ENCODE peak calls at places on chromosomes 11 and 22, in six cellular contexts. R, K, I, F, N and E are unnamed samples.

GRCh38 chr11:127815316-127815715 is 772.0 kb downstream of the ETS1 start:
- DNase-seq in N (no peak), F (no peak), I (no peak), R (no peak), K (no peak), E (no peak)

GRCh38 chr11:11356842-11357241 is 3.8 kb upstream of the CSNK2A3 start:
- DNase-seq in F (no peak), I (no peak), N (no peak), R (no peak), K (no peak), E (no peak)

GRCh38 chr11:66011239-66011784 is 496 bp upstream of the CST6 start:
- DNase-seq in I (no peak), R (peak; percentile 68), K (no peak), F (no peak), N (no peak), E (no peak)

GRCh38 chr22:27776410-27776958 is 25.1 kb downstream of the MN1 start:
- DNase-seq in I (no peak), F (no peak), K (no peak), R (no peak), N (no peak), E (no peak)

GRCh38 chr11:113579292-113579940 is 104.2 kb upstream of the DRD2 start:
- DNase-seq in R (no peak), F (no peak), I (no peak), K (no peak), N (no peak), E (no peak)

GRCh38 chr11:34478845-34479663 is 34.5 kb downstream of the ELF5 start:
- DNase-seq in K (no peak), N (no peak), F (no peak), R (no peak), I (no peak), E (no peak)

GRCh38 chr11:123681007-123681406 is 26.6 kb upstream of the SCN3B start:
- DNase-seq in K (no peak), I (no peak), F (no peak), N (no peak), R (peak; percentile 74), E (no peak)

GRCh38 chr11:35122308-35122707 is 16.7 kb upstream of the CD44 start:
- DNase-seq in I (no peak), K (no peak), F (no peak), N (no peak), R (no peak), E (no peak)

GRCh38 chr11:35623708-35624168 is 5.5 kb downstream of the FJX1 start:
- DNase-seq in F (no peak), K (no peak), N (no peak), R (no peak), I (no peak), E (no peak)

GRCh38 chr11:118415739-118416068 is 14.3 kb downstream of the ATP5MG start:
- DNase-seq in R (peak; percentile 43), I (no peak), K (no peak), F (no peak), N (no peak), E (no peak)

GRCh38 chr11:7672960-7673723 is at the start of gene CYB5R2:
- DNase-seq in K (no peak), R (peak; percentile 42), I (peak; percentile 16), N (no peak), F (no peak), E (no peak)

GRCh38 chr11:35077709-35078695 is 61.0 kb upstream of the CD44 start:
- DNase-seq in R (peak; percentile 46), K (no peak), N (no peak), F (peak; percentile 32), I (no peak), E (no peak)

GRCh38 chr11:12279672-12280108 is 97.7 kb upstream of the PARVA start:
- DNase-seq in F (no peak), K (no peak), R (no peak), N (no peak), I (no peak), E (no peak)

GRCh38 chr11:85540181-85540580 is 87.0 kb downstream of the DLG2 start:
- DNase-seq in K (no peak), I (no peak), N (no peak), R (no peak), F (no peak), E (no peak)

GRCh38 chr11:10856689-10857603 is 907 bp downstream of the ZBED5 start:
- DNase-seq in I (peak; percentile 11), N (peak; percentile 40), F (no peak), R (peak; percentile 42), K (peak; percentile 34), E (no peak)

GRCh38 chr11:34633990-34634725 is 13.3 kb downstream of the EHF start:
- DNase-seq in N (peak; percentile 18), F (no peak), R (peak; percentile 61), K (no peak), I (no peak), E (no peak)

GRCh38 chr11:69791266-69791665 is 16.1 kb upstream of the FGF4 start:
- DNase-seq in K (no peak), R (no peak), F (no peak), I (peak; percentile 3), N (no peak), E (no peak)

GRCh38 chr11:113634940-113635575 is 71.0 kb downstream of the TMPRSS5 start:
- DNase-seq in K (no peak), I (no peak), F (no peak), R (no peak), N (no peak), E (no peak)

GRCh38 chr22:43562843-43563242 is 151.0 kb downstream of the MPPED1 start:
- DNase-seq in K (no peak), F (no peak), N (no peak), R (no peak), I (no peak), E (no peak)

GRCh38 chr11:13386567-13386966 is 76.5 kb downstream of the BTBD10 start:
- DNase-seq in N (no peak), F (no peak), K (no peak), R (peak; percentile 18), I (no peak), E (no peak)

GRCh38 chr22:19942071-19942885 is 660 bp upstream of the TXNRD2 start:
- DNase-seq in F (peak; percentile 4), N (no peak), R (no peak), K (peak; percentile 16), I (peak; percentile 35), E (no peak)

GRCh38 chr22:17784776-17785175 is 10.5 kb upstream of the BID start:
- DNase-seq in I (no peak), N (no peak), K (no peak), R (no peak), F (no peak), E (no peak)

GRCh38 chr11:12126352-12127019 is 16.1 kb downstream of the MICAL2 start:
- DNase-seq in N (no peak), R (peak; percentile 87), F (no peak), I (no peak), K (no peak), E (no peak)

GRCh38 chr11:61642162-61642561 is 38.0 kb upstream of the DAGLA start:
- DNase-seq in R (no peak), I (no peak), F (no peak), N (no peak), K (no peak), E (no peak)

GRCh38 chr11:122668562-122669090 is 13.1 kb downstream of the UBASH3B start:
- DNase-seq in R (peak; percentile 11), I (peak; percentile 30), K (no peak), N (no peak), F (no peak), E (no peak)

GRCh38 chr11:10298342-10298741 is 4.3 kb upstream of the SBF2 start:
- DNase-seq in N (no peak), R (peak; percentile 45), K (peak; percentile 34), F (no peak), I (no peak), E (peak; percentile 22)

GRCh38 chr11:77179048-77179447 is 51.0 kb downstream of the MYO7A start:
- DNase-seq in F (no peak), I (no peak), R (no peak), K (no peak), N (no peak), E (no peak)

GRCh38 chr11:824942-825341 is 2.8 kb upstream of the CRACR2B start:
- DNase-seq in N (no peak), F (no peak), K (no peak), R (no peak), I (no peak), E (no peak)

GRCh38 chr11:111081021-111081511 is 164.5 kb upstream of the POU2AF2 start:
- DNase-seq in R (no peak), N (no peak), I (peak; percentile 68), K (no peak), F (no peak), E (no peak)

GRCh38 chr22:30312053-30312452 is 14.7 kb downstream of the TBC1D10A start:
- DNase-seq in K (no peak), R (peak; percentile 37), F (no peak), N (no peak), I (no peak), E (no peak)

GRCh38 chr22:35212996-35213395 is 44.3 kb upstream of the HMGXB4 start:
- DNase-seq in F (no peak), I (no peak), K (no peak), R (no peak), N (no peak), E (no peak)

GRCh38 chr11:2791139-2791520 is 91.3 kb upstream of the KCNQ1OT1 start:
- DNase-seq in I (no peak), N (no peak), R (no peak), K (no peak), F (no peak), E (peak; percentile 2)

GRCh38 chr11:1926156-1927031 is 6.9 kb downstream of the TNNT3 start:
- DNase-seq in I (no peak), F (no peak), N (no peak), R (no peak), K (no peak), E (no peak)

GRCh38 chr22:19965771-19966709 is 24.4 kb upstream of the TXNRD2 start:
- DNase-seq in F (no peak), I (no peak), K (no peak), R (no peak), N (no peak), E (no peak)

GRCh38 chr11:84249344-84250135 is 963.4 kb upstream of the CCDC90B start:
- DNase-seq in N (no peak), I (no peak), K (no peak), F (no peak), R (no peak), E (no peak)

GRCh38 chr11:77075425-77075905 is 8.7 kb downstream of the CAPN5 start:
- DNase-seq in K (no peak), R (no peak), F (no peak), I (no peak), N (peak; percentile 2), E (no peak)